ENCODE peak calls at places on chromosomes 1 and 21, in ten cellular contexts. I is mammary epithelial cell, Z is thoracic aorta, H is heart left ventricle, F is fibroblast of lung, S is prostate gland, T is cardiac muscle cell, L is ascending aorta, G is endodermal cell, B is A549. W is an unnamed sample.

GRCh38 chr1:50702395-50702794 is 257.7 kb downstream of the FAF1 start:
- DNase-seq in L (no peak), F (no peak), I (no peak), B (no peak), Z (no peak), T (no peak), G (no peak), S (no peak), H (no peak), W (no peak)

GRCh38 chr1:246875041-246876026 is 56.4 kb downstream of the AHCTF1 start:
- DNase-seq in B (no peak), Z (no peak), S (no peak), I (peak; percentile 55), H (no peak), F (peak; percentile 83), L (no peak), T (peak; percentile 40), G (no peak), W (no peak)

GRCh38 chr1:207097871-207098324 is 6.1 kb upstream of the C4BPA start:
- DNase-seq in F (no peak), I (peak; percentile 17), G (no peak), B (no peak), S (no peak), Z (no peak), H (no peak), L (no peak), T (no peak), W (no peak)

GRCh38 chr1:33005117-33005811 is 31.4 kb downstream of the AK2 start:
- DNase-seq in S (no peak), F (no peak), Z (no peak), B (no peak), G (no peak), H (no peak), L (no peak), I (peak; percentile 55), T (no peak), W (no peak)

GRCh38 chr21:34871026-34871908 is 177.8 kb downstream of the RUNX1 start:
- DNase-seq in H (no peak), G (no peak), L (no peak), Z (no peak), B (no peak), T (no peak), I (no peak), F (no peak), S (no peak), W (no peak)

GRCh38 chr1:66351913-66352312 is 182.0 kb upstream of the SGIP1 start:
- DNase-seq in T (no peak), Z (no peak), I (no peak), S (no peak), H (no peak), B (no peak), L (no peak), F (no peak), G (no peak), W (no peak)

GRCh38 chr1:91555821-91556531 is 55.3 kb downstream of the CDC7 start:
- DNase-seq in S (no peak), B (peak; percentile 32), I (peak; percentile 62), L (no peak), G (no peak), Z (no peak), T (peak; percentile 84), H (no peak), F (peak; percentile 88), W (no peak)

GRCh38 chr1:32500387-32501209 is 35.7 kb downstream of the ZBTB8B start:
- DNase-seq in H (peak; percentile 79), L (no peak), T (peak; percentile 76), I (peak; percentile 63), B (peak; percentile 63), S (peak; percentile 51), F (peak; percentile 58), Z (no peak), G (peak; percentile 86), W (peak; percentile 56)

GRCh38 chr1:14254184-14254583 is 344.3 kb upstream of the KAZN start:
- DNase-seq in L (no peak), S (no peak), G (no peak), I (no peak), B (no peak), H (no peak), F (no peak), T (peak; percentile 20), Z (no peak), W (no peak)

GRCh38 chr1:230090194-230090711 is 23.2 kb downstream of the GALNT2 start:
- DNase-seq in Z (no peak), H (no peak), G (no peak), S (no peak), B (peak; percentile 67), F (peak; percentile 91), T (peak; percentile 82), I (no peak), L (no peak), W (no peak)

GRCh38 chr1:193325771-193326170 is 139.4 kb upstream of the B3GALT2 start:
- DNase-seq in S (no peak), H (no peak), G (no peak), F (peak; percentile 39), T (no peak), B (no peak), L (no peak), Z (no peak), I (peak; percentile 13), W (no peak)

GRCh38 chr1:43039228-43040055 is 80.8 kb upstream of the SLC2A1 start:
- DNase-seq in F (no peak), B (no peak), T (no peak), G (no peak), Z (no peak), L (no peak), S (peak; percentile 22), H (no peak), I (no peak), W (no peak)

GRCh38 chr1:64356636-64357256 is 113.2 kb upstream of the CACHD1 start:
- DNase-seq in G (peak; percentile 88), S (no peak), I (no peak), B (no peak), Z (no peak), H (no peak), T (no peak), L (no peak), F (no peak), W (no peak)

GRCh38 chr1:245874942-245875580 is 632.0 kb downstream of the SMYD3 start:
- DNase-seq in Z (peak; percentile 4), F (peak; percentile 100), B (no peak), H (peak; percentile 96), G (no peak), I (peak; percentile 58), S (peak; percentile 84), T (peak; percentile 100), L (no peak), W (peak; percentile 97)

GRCh38 chr21:43020177-43020576 is 45.8 kb downstream of the PKNOX1 start:
- DNase-seq in I (no peak), L (no peak), F (no peak), T (no peak), H (no peak), S (no peak), G (no peak), B (no peak), Z (no peak), W (no peak)

GRCh38 chr1:202135221-202135721 is 9.3 kb downstream of the ARL8A start:
- DNase-seq in T (peak; percentile 75), L (no peak), F (peak; percentile 35), S (peak; percentile 58), H (peak; percentile 50), G (peak; percentile 82), B (peak; percentile 73), I (peak; percentile 39), Z (no peak), W (peak; percentile 62)

GRCh38 chr1:204826970-204827369 is 43.7 kb upstream of the NFASC start:
- DNase-seq in T (peak; percentile 9), G (peak; percentile 94), L (no peak), H (no peak), B (peak; percentile 50), I (no peak), F (peak; percentile 13), Z (no peak), S (no peak), W (peak; percentile 63)
- TF ChIP-seq CTCF in T (no peak), G (peak; percentile 86), L (no peak), H (no peak), B (peak; percentile 34), I (peak; percentile 25), F (no peak), Z (no peak), S (no peak), W (peak; percentile 71)

GRCh38 chr1:157803851-157804250 is 16.1 kb downstream of the FCRL1 start:
- DNase-seq in S (no peak), I (no peak), Z (no peak), G (no peak), T (no peak), H (no peak), L (no peak), B (no peak), F (no peak), W (no peak)
- H3K9me3 ChIP-seq in S (no peaks in the 10 kb centered on the region), I (no peaks in the 10 kb centered on the region), Z (no peaks in the 10 kb centered on the region), G (no peaks in the 10 kb centered on the region), T (no peaks in the 10 kb centered on the region), H (no peaks in the 10 kb centered on the region), L (no peaks in the 10 kb centered on the region), B (no peaks in the 10 kb centered on the region), F (no peaks in the 10 kb centered on the region), W (no peaks in the 10 kb centered on the region)

GRCh38 chr1:77926561-77927357 is 38.3 kb downstream of the NEXN start:
- DNase-seq in F (no peak), G (no peak), L (no peak), S (no peak), Z (no peak), T (no peak), I (no peak), B (no peak), H (no peak), W (no peak)

GRCh38 chr1:77927414-77927813 is 39.0 kb downstream of the NEXN start:
- DNase-seq in S (no peak), L (no peak), T (no peak), I (no peak), H (no peak), B (no peak), F (no peak), G (no peak), Z (no peak), W (no peak)

GRCh38 chr1:77925536-77925935 is 37.1 kb downstream of the NEXN start:
- DNase-seq in L (no peak), H (no peak), I (no peak), Z (no peak), F (peak; percentile 66), G (no peak), B (no peak), S (no peak), T (peak; percentile 70), W (no peak)

GRCh38 chr1:77929806-77930205 is 41.4 kb downstream of the NEXN start:
- DNase-seq in H (no peak), B (no peak), Z (no peak), G (no peak), F (no peak), I (no peak), S (no peak), T (no peak), L (no peak), W (no peak)

GRCh38 chr1:77925966-77926365 is 37.5 kb downstream of the NEXN start:
- DNase-seq in T (peak; percentile 27), Z (no peak), F (no peak), H (no peak), B (no peak), I (no peak), G (no peak), S (no peak), L (no peak), W (no peak)
- H3K4me3 ChIP-seq in T (no peak overlapping the region), Z (peak overlapping the region; percentile 37), F (no peak overlapping the region), H (no peak overlapping the region), B (no peak overlapping the region), I (no peak overlapping the region), G (no peak overlapping the region), S (no peak overlapping the region), L (no peak overlapping the region), W (no peak overlapping the region)

GRCh38 chr21:41604583-41605041 is 96.7 kb upstream of the TMPRSS2 start:
- DNase-seq in G (peak; percentile 69), F (no peak), L (no peak), Z (no peak), T (no peak), H (no peak), S (no peak), I (no peak), B (no peak), W (no peak)
- TF ChIP-seq CTCF in G (no peak), F (no peak), L (no peak), Z (no peak), T (no peak), H (no peak), S (no peak), I (no peak), B (no peak), W (no peak)

W was measured in BE2C.